ENCODE peak calls at places on chromosomes 11 and 22, in eight cellular contexts. One of them, this sample, is unnamed.

GRCh38 chr11:128323381-128323780 is 264.0 kb downstream of the ETS1 start:
- DNase-seq in PC-3: no peak
- DNase-seq in spleen: no peak
- DNase-seq in heart left ventricle: no peak
- DNase-seq in stomach: no peak
- DNase-seq in trophoblast cell: no peak
- DNase-seq in ascending aorta: no peak
- DNase-seq in Karpas-422: peak; percentile 55
- DNase-seq in this sample: no peak

GRCh38 chr11:19117760-19118097 is 761 bp downstream of the ZDHHC13 start:
- DNase-seq in Karpas-422: no peak
- DNase-seq in spleen: no peak
- DNase-seq in ascending aorta: no peak
- DNase-seq in trophoblast cell: no peak
- DNase-seq in stomach: no peak
- DNase-seq in PC-3: no peak
- DNase-seq in heart left ventricle: no peak
- DNase-seq in this sample: no peak

GRCh38 chr11:59199546-59200420 is 12.9 kb downstream of the MPEG1 start:
- DNase-seq in ascending aorta: no peak
- DNase-seq in PC-3: no peak
- DNase-seq in heart left ventricle: no peak
- DNase-seq in stomach: no peak
- DNase-seq in trophoblast cell: no peak
- DNase-seq in Karpas-422: no peak
- DNase-seq in spleen: no peak
- DNase-seq in this sample: no peak

GRCh38 chr22:35310556-35311550 is 11.2 kb downstream of the TOM1 start:
- DNase-seq in PC-3: peak; percentile 37
- DNase-seq in ascending aorta: no peak
- DNase-seq in Karpas-422: no peak
- DNase-seq in trophoblast cell: no peak
- DNase-seq in heart left ventricle: no peak
- DNase-seq in stomach: no peak
- DNase-seq in spleen: peak; percentile 68
- DNase-seq in this sample: no peak

GRCh38 chr11:69640995-69641581 is at the start of gene CCND1:
- DNase-seq in ascending aorta: no peak
- DNase-seq in Karpas-422: peak; percentile 56
- DNase-seq in spleen: peak; percentile 87
- DNase-seq in heart left ventricle: peak; percentile 84
- DNase-seq in trophoblast cell: peak; percentile 32
- DNase-seq in PC-3: peak; percentile 95
- DNase-seq in stomach: peak; percentile 75
- DNase-seq in this sample: no peak

GRCh38 chr22:24428751-24429410 is 1.5 kb downstream of the ADORA2A start:
- DNase-seq in heart left ventricle: no peak
- DNase-seq in Karpas-422: peak; percentile 87
- DNase-seq in stomach: no peak
- DNase-seq in ascending aorta: no peak
- DNase-seq in spleen: peak; percentile 78
- DNase-seq in PC-3: no peak
- DNase-seq in trophoblast cell: no peak
- DNase-seq in this sample: no peak

GRCh38 chr11:77467233-77467632 is 6.7 kb downstream of the PAK1 start:
- DNase-seq in spleen: no peak
- DNase-seq in Karpas-422: no peak
- DNase-seq in stomach: no peak
- DNase-seq in ascending aorta: no peak
- DNase-seq in PC-3: peak; percentile 88
- DNase-seq in heart left ventricle: no peak
- DNase-seq in trophoblast cell: no peak
- DNase-seq in this sample: no peak

GRCh38 chr11:92308366-92308765 is 83.7 kb downstream of the FAT3 start:
- DNase-seq in spleen: no peak
- DNase-seq in Karpas-422: no peak
- DNase-seq in PC-3: no peak
- DNase-seq in trophoblast cell: no peak
- DNase-seq in stomach: no peak
- DNase-seq in ascending aorta: no peak
- DNase-seq in heart left ventricle: no peak
- DNase-seq in this sample: no peak

GRCh38 chr11:75238595-75239245 is 1.9 kb upstream of the TPBGL start:
- DNase-seq in Karpas-422: no peak
- DNase-seq in PC-3: no peak
- DNase-seq in ascending aorta: no peak
- DNase-seq in stomach: peak; percentile 13
- DNase-seq in heart left ventricle: no peak
- DNase-seq in spleen: no peak
- DNase-seq in trophoblast cell: no peak
- DNase-seq in this sample: no peak

GRCh38 chr11:79663012-79663411 is 222.2 kb upstream of the TENM4 start:
- DNase-seq in stomach: no peak
- DNase-seq in Karpas-422: no peak
- DNase-seq in spleen: no peak
- DNase-seq in ascending aorta: no peak
- DNase-seq in PC-3: no peak
- DNase-seq in trophoblast cell: no peak
- DNase-seq in heart left ventricle: no peak
- DNase-seq in this sample: no peak

GRCh38 chr11:35558468-35558867 is 33.1 kb upstream of the PAMR1 start:
- DNase-seq in heart left ventricle: no peak
- DNase-seq in stomach: no peak
- DNase-seq in Karpas-422: no peak
- DNase-seq in ascending aorta: no peak
- DNase-seq in trophoblast cell: peak; percentile 30
- DNase-seq in PC-3: no peak
- DNase-seq in spleen: no peak
- DNase-seq in this sample: no peak

GRCh38 chr11:38123673-38124072 is 1525.6 kb upstream of the RAG2 start:
- DNase-seq in stomach: no peak
- DNase-seq in ascending aorta: no peak
- DNase-seq in trophoblast cell: no peak
- DNase-seq in PC-3: no peak
- DNase-seq in Karpas-422: no peak
- DNase-seq in heart left ventricle: no peak
- DNase-seq in spleen: no peak
- DNase-seq in this sample: no peak

GRCh38 chr11:68271023-68271780 is 571 bp downstream of the C11orf24 start:
- DNase-seq in ascending aorta: no peak
- DNase-seq in PC-3: peak; percentile 79
- DNase-seq in stomach: peak; percentile 61
- DNase-seq in heart left ventricle: peak; percentile 65
- DNase-seq in spleen: peak; percentile 86
- DNase-seq in Karpas-422: peak; percentile 92
- DNase-seq in trophoblast cell: peak; percentile 46
- DNase-seq in this sample: no peak

GRCh38 chr11:112555491-112556364 is 295.1 kb upstream of the PLET1 start:
- DNase-seq in Karpas-422: peak; percentile 71
- DNase-seq in ascending aorta: no peak
- DNase-seq in spleen: peak; percentile 82
- DNase-seq in trophoblast cell: peak; percentile 59
- DNase-seq in PC-3: peak; percentile 65
- DNase-seq in heart left ventricle: peak; percentile 49
- DNase-seq in stomach: peak; percentile 77
- DNase-seq in this sample: peak; percentile 33

GRCh38 chr11:44619931-44620725 is 54.7 kb downstream of the CD82 start:
- DNase-seq in spleen: peak; percentile 73
- DNase-seq in ascending aorta: peak; percentile 3
- DNase-seq in trophoblast cell: no peak
- DNase-seq in Karpas-422: no peak
- DNase-seq in stomach: peak; percentile 17
- DNase-seq in heart left ventricle: peak; percentile 13
- DNase-seq in PC-3: no peak
- DNase-seq in this sample: no peak

GRCh38 chr11:114060402-114061052 is 1.0 kb downstream of the ZBTB16 start:
- DNase-seq in Karpas-422: no peak
- DNase-seq in heart left ventricle: peak; percentile 51
- DNase-seq in PC-3: no peak
- DNase-seq in spleen: peak; percentile 91
- DNase-seq in trophoblast cell: no peak
- DNase-seq in ascending aorta: no peak
- DNase-seq in stomach: peak; percentile 45
- DNase-seq in this sample: no peak
- H3K27me3 ChIP-seq in Karpas-422: no peaks in the 10 kb centered on the region
- H3K27me3 ChIP-seq in heart left ventricle: no peaks in the 10 kb centered on the region
- H3K27me3 ChIP-seq in PC-3: peaks cover 97% of the 10 kb centered on the region
- H3K27me3 ChIP-seq in spleen: peaks cover 56% of the 10 kb centered on the region
- H3K27me3 ChIP-seq in trophoblast cell: peaks cover 61% of the 10 kb centered on the region
- H3K27me3 ChIP-seq in ascending aorta: no peaks in the 10 kb centered on the region
- H3K27me3 ChIP-seq in stomach: no peaks in the 10 kb centered on the region
- H3K27me3 ChIP-seq in this sample: peaks cover 59% of the 10 kb centered on the region

GRCh38 chr22:37243402-37244113 is 511 bp downstream of the RAC2 start:
- DNase-seq in trophoblast cell: no peak
- DNase-seq in ascending aorta: no peak
- DNase-seq in stomach: no peak
- DNase-seq in Karpas-422: peak; percentile 75
- DNase-seq in heart left ventricle: no peak
- DNase-seq in spleen: peak; percentile 87
- DNase-seq in PC-3: no peak
- DNase-seq in this sample: no peak

GRCh38 chr22:37242395-37242918 is 1.6 kb downstream of the RAC2 start:
- DNase-seq in PC-3: peak; percentile 51
- DNase-seq in trophoblast cell: peak; percentile 33
- DNase-seq in Karpas-422: peak; percentile 96
- DNase-seq in spleen: peak; percentile 97
- DNase-seq in stomach: peak; percentile 74
- DNase-seq in ascending aorta: peak; percentile 47
- DNase-seq in heart left ventricle: peak; percentile 64
- DNase-seq in this sample: no peak

GRCh38 chr22:37244114-37244921 is at the start of gene RAC2:
- DNase-seq in PC-3: peak; percentile 73
- DNase-seq in ascending aorta: peak; percentile 28
- DNase-seq in heart left ventricle: peak; percentile 77
- DNase-seq in Karpas-422: peak; percentile 98
- DNase-seq in stomach: peak; percentile 78
- DNase-seq in spleen: peak; percentile 99
- DNase-seq in trophoblast cell: no peak
- DNase-seq in this sample: no peak

GRCh38 chr22:37245740-37246139 is 1.7 kb upstream of the RAC2 start:
- DNase-seq in PC-3: no peak
- DNase-seq in ascending aorta: no peak
- DNase-seq in trophoblast cell: no peak
- DNase-seq in heart left ventricle: no peak
- DNase-seq in Karpas-422: no peak
- DNase-seq in stomach: no peak
- DNase-seq in spleen: no peak
- DNase-seq in this sample: no peak

DNA sequence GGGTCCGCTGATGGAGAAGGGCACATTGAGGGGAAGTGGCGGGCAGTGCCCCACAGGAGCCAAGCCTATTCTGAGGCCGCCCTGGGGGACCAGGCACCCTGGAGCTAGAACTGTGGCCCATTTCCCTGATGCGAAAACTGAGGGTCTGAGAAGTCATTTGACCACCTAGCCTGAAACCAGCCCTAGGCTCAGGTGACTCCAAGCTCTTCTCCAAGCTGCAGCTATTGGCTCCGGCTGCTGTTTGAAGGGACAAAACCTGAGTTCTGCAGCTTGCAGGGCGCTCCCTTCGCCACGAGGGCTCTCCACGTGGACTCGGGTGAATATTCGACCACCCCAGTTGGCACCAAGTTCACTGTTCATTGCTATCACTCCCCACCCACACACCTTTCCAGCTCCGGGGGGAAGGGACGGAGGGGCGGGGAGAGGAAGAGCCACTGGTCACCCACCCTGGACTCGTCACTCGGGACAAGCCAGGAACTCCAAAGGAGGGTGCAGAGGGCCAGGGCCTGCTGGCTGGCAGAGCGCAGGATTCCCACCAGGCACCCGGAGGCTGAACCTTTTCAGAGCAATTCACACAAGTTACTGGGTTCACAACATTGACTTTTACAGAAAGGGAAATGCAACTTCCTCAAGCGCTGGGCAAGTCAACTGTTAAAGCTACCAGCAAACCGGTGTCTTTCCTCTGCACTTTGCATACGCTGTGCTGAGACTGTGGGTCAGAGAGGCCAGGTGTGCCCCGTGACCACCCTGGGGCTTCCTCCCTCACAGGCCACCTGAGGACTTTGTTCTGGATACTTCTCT is 1.1 kb upstream of the RAC2 start:
- DNase-seq in ascending aorta: no peak
- DNase-seq in heart left ventricle: no peak
- DNase-seq in spleen: peak; percentile 90
- DNase-seq in stomach: no peak
- DNase-seq in PC-3: no peak
- DNase-seq in Karpas-422: peak; percentile 94
- DNase-seq in trophoblast cell: no peak
- DNase-seq in this sample: no peak
- H3K27me3 ChIP-seq in ascending aorta: no peaks in the 10 kb centered on the region
- H3K27me3 ChIP-seq in heart left ventricle: peaks cover 29% of the 10 kb centered on the region
- H3K27me3 ChIP-seq in spleen: peaks cover 43% of the 10 kb centered on the region
- H3K27me3 ChIP-seq in stomach: peaks cover 5% of the 10 kb centered on the region
- H3K27me3 ChIP-seq in PC-3: no peaks in the 10 kb centered on the region
- H3K27me3 ChIP-seq in Karpas-422: no peaks in the 10 kb centered on the region
- H3K27me3 ChIP-seq in trophoblast cell: no peaks in the 10 kb centered on the region
- H3K27me3 ChIP-seq in this sample: no peaks in the 10 kb centered on the region

DNA sequence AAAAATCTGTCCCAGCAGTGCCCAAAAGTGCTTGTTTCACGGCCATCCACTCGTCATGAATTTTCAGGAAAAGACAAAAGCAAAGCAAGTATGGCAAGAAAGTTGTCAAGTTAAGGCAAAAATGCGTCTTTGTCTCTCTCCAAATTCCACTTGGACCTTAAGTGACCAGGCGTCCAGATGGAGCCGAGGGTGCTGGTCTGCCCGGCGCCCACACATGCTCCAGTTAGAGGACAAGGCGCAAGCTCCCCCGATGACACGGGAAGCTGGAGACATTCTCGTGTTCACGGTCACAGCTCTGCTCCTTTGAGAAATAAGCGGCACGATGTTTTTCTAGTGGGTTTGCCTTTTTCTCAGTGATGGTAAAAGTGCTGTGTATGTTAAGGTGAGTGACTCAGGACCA is 219.0 kb downstream of the BRD1 start:
- DNase-seq in heart left ventricle: no peak
- DNase-seq in Karpas-422: no peak
- DNase-seq in spleen: no peak
- DNase-seq in PC-3: no peak
- DNase-seq in stomach: no peak
- DNase-seq in ascending aorta: no peak
- DNase-seq in trophoblast cell: no peak
- DNase-seq in this sample: no peak
- H3K27me3 ChIP-seq in heart left ventricle: no peaks in the 10 kb centered on the region
- H3K27me3 ChIP-seq in Karpas-422: no peaks in the 10 kb centered on the region
- H3K27me3 ChIP-seq in spleen: no peaks in the 10 kb centered on the region
- H3K27me3 ChIP-seq in PC-3: peaks cover 65% of the 10 kb centered on the region
- H3K27me3 ChIP-seq in stomach: no peaks in the 10 kb centered on the region
- H3K27me3 ChIP-seq in ascending aorta: no peaks in the 10 kb centered on the region
- H3K27me3 ChIP-seq in trophoblast cell: peaks cover 2% of the 10 kb centered on the region
- H3K27me3 ChIP-seq in this sample: no peaks in the 10 kb centered on the region

DNA sequence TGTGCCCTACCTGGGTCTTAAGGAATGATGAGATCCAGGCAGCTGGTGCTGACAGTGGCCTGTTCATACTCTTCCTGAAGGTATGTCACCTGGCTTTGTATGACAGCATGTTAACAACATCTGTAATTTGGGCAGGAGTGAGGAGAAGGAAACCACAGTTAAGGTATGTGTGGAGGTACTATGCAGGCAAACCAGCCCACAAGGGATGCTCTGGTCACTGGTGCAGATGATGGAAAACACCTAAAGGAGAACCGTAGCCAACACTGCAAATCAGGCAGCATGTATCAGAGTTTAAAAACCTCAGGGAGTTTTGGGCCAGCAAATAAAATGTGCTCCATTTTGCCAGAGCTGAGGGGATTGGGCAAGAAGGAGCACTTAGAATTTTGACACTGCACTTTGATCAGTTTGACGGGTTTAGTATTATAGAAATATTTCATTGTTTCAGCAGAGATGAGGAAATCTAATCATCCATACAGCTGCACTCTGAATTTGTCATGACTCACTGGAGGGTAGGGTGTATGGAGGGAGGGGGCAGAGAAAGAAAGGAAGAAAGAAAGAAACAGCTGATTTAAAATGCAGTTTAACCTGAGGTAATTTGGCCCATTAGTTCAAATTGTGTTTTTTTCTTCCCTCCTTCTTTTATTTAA is 260.9 kb downstream of the KIRREL3 start:
- DNase-seq in spleen: no peak
- DNase-seq in heart left ventricle: no peak
- DNase-seq in trophoblast cell: no peak
- DNase-seq in ascending aorta: no peak
- DNase-seq in stomach: no peak
- DNase-seq in Karpas-422: no peak
- DNase-seq in PC-3: no peak
- DNase-seq in this sample: no peak
- H3K27me3 ChIP-seq in spleen: no peaks in the 10 kb centered on the region
- H3K27me3 ChIP-seq in heart left ventricle: no peaks in the 10 kb centered on the region
- H3K27me3 ChIP-seq in trophoblast cell: no peaks in the 10 kb centered on the region
- H3K27me3 ChIP-seq in ascending aorta: no peaks in the 10 kb centered on the region
- H3K27me3 ChIP-seq in stomach: no peaks in the 10 kb centered on the region
- H3K27me3 ChIP-seq in Karpas-422: no peaks in the 10 kb centered on the region
- H3K27me3 ChIP-seq in PC-3: peaks cover 61% of the 10 kb centered on the region
- H3K27me3 ChIP-seq in this sample: no peaks in the 10 kb centered on the region